ENCODE peak calls at places on chromosomes 5 and 9, in nine cellular contexts. K, P, E, S, Z, C, H, L and Q are unnamed samples.

GRCh38 chr9:91758491-91758981 is 191.5 kb downstream of the ROR2 start:
- DNase-seq in K (no peak), P (peak; percentile 24), E (peak; percentile 31), S (no peak), Z (peak; percentile 65), C (no peak), H (peak; percentile 68), L (peak; percentile 69), Q (peak; percentile 83)

GRCh38 chr5:82388186-82388585 is 110.0 kb upstream of the RPS23 start:
- DNase-seq in K (no peak), P (no peak), E (no peak), S (no peak), Z (no peak), C (no peak), H (peak; percentile 65), L (no peak), Q (no peak)

GRCh38 chr9:130142635-130143034 is 29.6 kb upstream of the NCS1 start:
- DNase-seq in K (no peak), P (no peak), E (no peak), S (no peak), Z (no peak), C (no peak), H (no peak), L (no peak), Q (no peak)

GRCh38 chr5:56625577-56625976 is 189.8 kb upstream of the MAP3K1 start:
- DNase-seq in K (no peak), P (no peak), E (no peak), S (no peak), Z (no peak), C (no peak), H (peak; percentile 96), L (no peak), Q (no peak)

GRCh38 chr5:111404270-111404769 is 108.0 kb downstream of the STARD4 start:
- DNase-seq in K (no peak), P (no peak), E (no peak), S (no peak), Z (no peak), C (no peak), H (peak; percentile 22), L (no peak), Q (no peak)

GRCh38 chr5:175162036-175162435 is 281.9 kb downstream of the DRD1 start:
- DNase-seq in K (no peak), P (no peak), E (no peak), S (no peak), Z (no peak), C (no peak), H (no peak), L (no peak), Q (no peak)

GRCh38 chr9:33719581-33720374 is 75.6 kb upstream of the PRSS3 start:
- DNase-seq in K (no peak), P (peak; percentile 35), E (peak; percentile 8), S (no peak), Z (peak; percentile 35), C (peak; percentile 23), H (peak; percentile 10), L (peak; percentile 54), Q (peak; percentile 83)

GRCh38 chr9:17799383-17799782 is 220.5 kb downstream of the SH3GL2 start:
- DNase-seq in K (no peak), P (no peak), E (no peak), S (no peak), Z (no peak), C (no peak), H (peak; percentile 28), L (no peak), Q (no peak)

GRCh38 chr5:154885438-154885837 is 27.0 kb downstream of the CNOT8 start:
- DNase-seq in K (no peak), P (no peak), E (peak; percentile 82), S (no peak), Z (no peak), C (no peak), H (no peak), L (no peak), Q (no peak)

GRCh38 chr5:9335754-9336495 is 209.9 kb downstream of the SEMA5A start:
- DNase-seq in K (no peak), P (no peak), E (no peak), S (no peak), Z (no peak), C (no peak), H (no peak), L (no peak), Q (no peak)

GRCh38 chr5:177445052-177446016 is 1.3 kb upstream of the PRR7 start:
- DNase-seq in K (no peak), P (no peak), E (no peak), S (no peak), Z (no peak), C (no peak), H (no peak), L (peak; percentile 54), Q (no peak)

GRCh38 chr5:171825046-171825445 is 39.4 kb downstream of the SMIM23 start:
- DNase-seq in K (no peak), P (no peak), E (no peak), S (no peak), Z (no peak), C (no peak), H (no peak), L (no peak), Q (no peak)

GRCh38 chr5:97408331-97408730 is 225.3 kb upstream of the RIOK2 start:
- DNase-seq in K (no peak), P (no peak), E (no peak), S (no peak), Z (no peak), C (no peak), H (no peak), L (no peak), Q (no peak)

GRCh38 chr9:4572184-4572826 is 82.0 kb downstream of the SLC1A1 start:
- DNase-seq in K (no peak), P (no peak), E (no peak), S (no peak), Z (no peak), C (peak; percentile 26), H (no peak), L (peak; percentile 44), Q (no peak)

GRCh38 chr9:98807070-98807810 is at the start of gene GALNT12:
- DNase-seq in K (peak; percentile 30), P (peak; percentile 42), E (peak; percentile 19), S (no peak), Z (peak; percentile 73), C (peak; percentile 54), H (no peak), L (peak; percentile 63), Q (peak; percentile 67)

GRCh38 chr5:116084231-116084630 is 594 bp upstream of the COMMD10 start:
- DNase-seq in K (no peak), P (no peak), E (peak; percentile 62), S (no peak), Z (peak; percentile 42), C (peak; percentile 16), H (peak; percentile 38), L (peak; percentile 51), Q (no peak)

GRCh38 chr5:74464512-74465209 is 175.9 kb downstream of the ENC1 start:
- DNase-seq in K (no peak), P (no peak), E (no peak), S (no peak), Z (no peak), C (no peak), H (peak; percentile 70), L (no peak), Q (no peak)